ENCODE peak calls at places on chromosomes 7 and 10, in eight cellular contexts. U is T follicular helper cell; Y is NCI-H748 treated with DMSO at 0.1 percent for 48 hours; R is stimulated activated CD8-positive, alpha-beta memory T cell treated with anti-CD3 and anti-CD28 coated beads, Interleukin-4, amount 100 ng/mL, for 4 hours; G is H7; P is DMS153; B is smooth muscle cell of the brain vasculature; A is GM13976. S is an unnamed sample.

GRCh38 chr7:5634107-5634950 is 147.1 kb downstream of the RNF216 start:
- DNase-seq in U (no peak), Y (no peak), R (no peak), G (peak), P (no peak), B (peak), A (no peak), S (no peak)

GRCh38 chr10:120734476-120735078 is 116.6 kb upstream of the WDR11 start:
- DNase-seq in U (no peak), Y (no peak), R (no peak), G (no peak), P (no peak), B (no peak), A (no peak), S (no peak)

GRCh38 chr7:18886801-18887200 is 230.6 kb downstream of the TWIST1 start:
- DNase-seq in U (no peak), Y (no peak), R (no peak), G (no peak), P (no peak), B (no peak), A (no peak), S (no peak)

GRCh38 chr10:114379631-114380041 is 24.7 kb downstream of the AFAP1L2 start:
- DNase-seq in U (no peak), Y (no peak), R (no peak), G (no peak), P (no peak), B (no peak), A (no peak), S (no peak)

GRCh38 chr7:138023618-138024333 is 21.9 kb upstream of the CREB3L2 start:
- DNase-seq in U (no peak), Y (no peak), R (no peak), G (no peak), P (no peak), B (no peak), A (peak), S (no peak)

GRCh38 chr10:9437131-9437530 is 1382.6 kb downstream of the GATA3 start:
- DNase-seq in U (no peak), Y (no peak), R (no peak), G (no peak), P (no peak), B (no peak), A (no peak), S (no peak)

GRCh38 chr7:138834583-138834982 is 36.6 kb upstream of the ATP6V0A4 start:
- DNase-seq in U (no peak), Y (no peak), R (no peak), G (no peak), P (no peak), B (no peak), A (no peak), S (no peak)

GRCh38 chr10:88186335-88186734 is 322.9 kb downstream of the PTEN start:
- DNase-seq in U (no peak), Y (no peak), R (no peak), G (no peak), P (no peak), B (no peak), A (no peak), S (no peak)

GRCh38 chr10:96978621-96979154 is 146.6 kb downstream of the LCOR start:
- DNase-seq in U (no peak), Y (no peak), R (no peak), G (no peak), P (no peak), B (no peak), A (peak), S (no peak)

GRCh38 chr7:26201261-26202018 is at the start of gene CBX3:
- DNase-seq in U (peak), Y (peak), R (peak), G (peak), P (peak), B (no peak), A (peak), S (peak)

GRCh38 chr10:132489053-132489703 is 48.4 kb upstream of the INPP5A start:
- DNase-seq in U (no peak), Y (no peak), R (no peak), G (peak), P (no peak), B (peak), A (no peak), S (no peak)

GRCh38 chr7:96667026-96667425 is 42.6 kb downstream of the SEM1 start:
- DNase-seq in U (no peak), Y (no peak), R (no peak), G (no peak), P (no peak), B (no peak), A (no peak), S (no peak)

GRCh38 chr10:128064615-128065580 is 61.3 kb downstream of the MKI67 start:
- DNase-seq in U (peak), Y (no peak), R (peak), G (no peak), P (no peak), B (no peak), A (peak), S (no peak)

GRCh38 chr10:79116363-79116762 is 47.6 kb downstream of the ZMIZ1 start:
- DNase-seq in U (no peak), Y (no peak), R (no peak), G (no peak), P (no peak), B (no peak), A (no peak), S (no peak)

GRCh38 chr7:83472376-83472775 is 176.6 kb downstream of the SEMA3E start:
- DNase-seq in U (no peak), Y (no peak), R (no peak), G (no peak), P (no peak), B (no peak), A (no peak), S (no peak)

GRCh38 chr7:33766396-33766795 is 138.9 kb upstream of the BMPER start:
- DNase-seq in U (no peak), Y (no peak), R (no peak), G (no peak), P (no peak), B (no peak), A (no peak), S (no peak)

GRCh38 chr7:101681170-101682007 is 52.3 kb upstream of the MYL10 start:
- DNase-seq in U (no peak), Y (no peak), R (no peak), G (peak), P (no peak), B (no peak), A (no peak), S (no peak)

GRCh38 chr10:29412452-29413004 is 123.7 kb downstream of the LYZL1 start:
- DNase-seq in U (no peak), Y (no peak), R (no peak), G (no peak), P (no peak), B (no peak), A (no peak), S (no peak)

GRCh38 chr7:95908499-95908898 is 136.1 kb downstream of the DYNC1I1 start:
- DNase-seq in U (no peak), Y (no peak), R (no peak), G (no peak), P (no peak), B (no peak), A (no peak), S (no peak)

GRCh38 chr10:35056686-35057085 is 33.5 kb downstream of the CUL2 start:
- DNase-seq in U (no peak), Y (no peak), R (no peak), G (no peak), P (no peak), B (no peak), A (no peak), S (no peak)

GRCh38 chr7:70530191-70530590 is 601.8 kb upstream of the GALNT17 start:
- DNase-seq in U (no peak), Y (no peak), R (no peak), G (no peak), P (no peak), B (no peak), A (no peak), S (no peak)

GRCh38 chr7:46059308-46060020 is 138.4 kb upstream of the IGFBP3 start:
- DNase-seq in U (no peak), Y (no peak), R (no peak), G (no peak), P (no peak), B (no peak), A (peak), S (no peak)

GRCh38 chr7:117112640-117113039 is 159.3 kb downstream of the ST7 start:
- DNase-seq in U (no peak), Y (no peak), R (no peak), G (no peak), P (no peak), B (no peak), A (no peak), S (no peak)

GRCh38 chr7:156819733-156820295 is 73.2 kb downstream of the LMBR1 start:
- DNase-seq in U (no peak), Y (no peak), R (no peak), G (no peak), P (no peak), B (no peak), A (no peak), S (no peak)

GRCh38 chr7:102009628-102010027 is 192.2 kb downstream of the CUX1 start:
- DNase-seq in U (no peak), Y (no peak), R (no peak), G (no peak), P (no peak), B (no peak), A (no peak), S (no peak)